ENCODE peak calls at places on chromosomes 7 and 10, in nine cellular contexts. F is stimulated activated CD4-positive, alpha-beta T cell treated with anti-CD3 and anti-CD28 coated beads, TNF-alpha, amount 100 ng/mL, for 1 hour; J is stimulated activated CD8-positive, alpha-beta memory T cell treated with anti-CD3 and anti-CD28 coated beads, Interleukin-4, amount 100 ng/mL, for 48 hours; T is CD8-positive, alpha-beta T cell; Q is COR-L47; N is skeletal muscle cell; R is CD4-positive, CD25-positive, alpha-beta regulatory T cell; Z is progenitor cell of endocrine pancreas; K is NCI-H2081. U is an unnamed sample.

GRCh38 chr10:53166325-53166724 is 393.7 kb upstream of the MBL2 start:
- DNase-seq in F (no peak), J (no peak), T (no peak), Q (no peak), N (no peak), R (no peak), Z (no peak), K (no peak), U (no peak)

GRCh38 chr10:79063071-79063491 is 5.7 kb upstream of the ZMIZ1 start:
- DNase-seq in F (no peak), J (no peak), T (no peak), Q (no peak), N (no peak), R (no peak), Z (no peak), K (no peak), U (no peak)

GRCh38 chr7:51268859-51269258 is 47.8 kb downstream of the COBL start:
- DNase-seq in F (no peak), J (no peak), T (no peak), Q (peak; percentile 82), N (no peak), R (no peak), Z (no peak), K (no peak), U (no peak)

GRCh38 chr10:62058896-62059423 is 157.5 kb downstream of the ARID5B start:
- DNase-seq in F (no peak), J (no peak), T (no peak), Q (no peak), N (no peak), R (no peak), Z (no peak), K (no peak), U (no peak)

GRCh38 chr7:90613088-90613498 is 17.0 kb downstream of the CDK14 start:
- DNase-seq in F (no peak), J (peak; percentile 28), T (no peak), Q (peak; percentile 7), N (no peak), R (no peak), Z (no peak), K (no peak), U (no peak)

GRCh38 chr7:80921130-80921529 is 2.3 kb upstream of the SEMA3C start:
- DNase-seq in F (no peak), J (no peak), T (no peak), Q (no peak), N (no peak), R (no peak), Z (no peak), K (no peak), U (no peak)

GRCh38 chr10:26706206-26706605 is 8.7 kb downstream of the PDSS1 start:
- DNase-seq in F (no peak), J (no peak), T (no peak), Q (no peak), N (no peak), R (no peak), Z (no peak), K (no peak), U (no peak)

GRCh38 chr10:27741173-27742091 is 4.2 kb downstream of the MKX start:
- DNase-seq in F (no peak), J (peak; percentile 32), T (peak; percentile 51), Q (no peak), N (no peak), R (no peak), Z (peak; percentile 13), K (no peak), U (no peak)

GRCh38 chr7:99379043-99379577 is 4.6 kb downstream of the ARPC1B start:
- DNase-seq in F (peak; percentile 27), J (peak; percentile 62), T (no peak), Q (no peak), N (peak; percentile 86), R (peak; percentile 39), Z (no peak), K (no peak), U (peak; percentile 80)

GRCh38 chr7:20021834-20022233 is 195.3 kb downstream of the MACC1 start:
- DNase-seq in F (no peak), J (no peak), T (no peak), Q (no peak), N (no peak), R (no peak), Z (no peak), K (no peak), U (no peak)